ENCODE peak calls at places on chromosome 17, in four cellular contexts. One of them, this sample, is unnamed.

GRCh38 chr17:45895304-45895968 is 1.1 kb downstream of the MAPT start:
- DNase-seq in H9: peak
- DNase-seq in mesothelial cell of epicardium: no peak
- DNase-seq in CD8-positive, alpha-beta T cell: no peak
- DNase-seq in this sample: peak

GRCh38 chr17:78263063-78263735 is 31.8 kb downstream of the TMEM235 start:
- DNase-seq in CD8-positive, alpha-beta T cell: no peak
- DNase-seq in mesothelial cell of epicardium: no peak
- DNase-seq in H9: peak
- DNase-seq in this sample: no peak

GRCh38 chr17:79947351-79948031 is 88.2 kb downstream of the TBC1D16 start:
- DNase-seq in CD8-positive, alpha-beta T cell: no peak
- DNase-seq in H9: peak
- DNase-seq in mesothelial cell of epicardium: peak
- DNase-seq in this sample: no peak

GRCh38 chr17:38702900-38703741 is 2.0 kb upstream of the MLLT6 start:
- DNase-seq in mesothelial cell of epicardium: no peak
- DNase-seq in H9: peak
- DNase-seq in CD8-positive, alpha-beta T cell: peak
- DNase-seq in this sample: peak

GRCh38 chr17:40540448-40540847 is 24.8 kb downstream of the CCR7 start:
- DNase-seq in mesothelial cell of epicardium: no peak
- DNase-seq in CD8-positive, alpha-beta T cell: peak
- DNase-seq in H9: no peak
- DNase-seq in this sample: no peak

GRCh38 chr17:44623070-44623725 is 33.1 kb upstream of the MEIOC start:
- DNase-seq in H9: no peak
- DNase-seq in CD8-positive, alpha-beta T cell: no peak
- DNase-seq in mesothelial cell of epicardium: no peak
- DNase-seq in this sample: no peak

GRCh38 chr17:54969658-54970572 is 1.4 kb downstream of the STXBP4 start:
- DNase-seq in mesothelial cell of epicardium: no peak
- DNase-seq in CD8-positive, alpha-beta T cell: no peak
- DNase-seq in H9: no peak
- DNase-seq in this sample: no peak

GRCh38 chr17:1992541-1992940 is 32.6 kb downstream of the RTN4RL1 start:
- DNase-seq in CD8-positive, alpha-beta T cell: no peak
- DNase-seq in mesothelial cell of epicardium: no peak
- DNase-seq in H9: no peak
- DNase-seq in this sample: no peak

GRCh38 chr17:37828313-37829124 is 83.7 kb upstream of the HNF1B start:
- DNase-seq in H9: no peak
- DNase-seq in CD8-positive, alpha-beta T cell: no peak
- DNase-seq in mesothelial cell of epicardium: no peak
- DNase-seq in this sample: no peak

GRCh38 chr17:32569171-32570080 is 82.6 kb downstream of the CDK5R1 start:
- DNase-seq in mesothelial cell of epicardium: no peak
- DNase-seq in CD8-positive, alpha-beta T cell: no peak
- DNase-seq in H9: no peak
- DNase-seq in this sample: no peak

GRCh38 chr17:48970224-48970623 is 1.8 kb upstream of the GIP start:
- DNase-seq in H9: no peak
- DNase-seq in CD8-positive, alpha-beta T cell: no peak
- DNase-seq in mesothelial cell of epicardium: peak
- DNase-seq in this sample: no peak

GRCh38 chr17:50361561-50362480 is 11.2 kb downstream of the MRPL27 start:
- DNase-seq in H9: peak
- DNase-seq in mesothelial cell of epicardium: no peak
- DNase-seq in CD8-positive, alpha-beta T cell: peak
- DNase-seq in this sample: peak

GRCh38 chr17:7673239-7673638 is 14.1 kb downstream of the TP53 start:
- DNase-seq in CD8-positive, alpha-beta T cell: no peak
- DNase-seq in H9: peak
- DNase-seq in mesothelial cell of epicardium: no peak
- DNase-seq in this sample: peak

GRCh38 chr17:35590249-35590824 is 3.2 kb downstream of the AP2B1 start:
- DNase-seq in CD8-positive, alpha-beta T cell: no peak
- DNase-seq in mesothelial cell of epicardium: no peak
- DNase-seq in H9: no peak
- DNase-seq in this sample: no peak

GRCh38 chr17:9414471-9414870 is 161.1 kb downstream of the STX8 start:
- DNase-seq in CD8-positive, alpha-beta T cell: no peak
- DNase-seq in H9: no peak
- DNase-seq in mesothelial cell of epicardium: no peak
- DNase-seq in this sample: no peak

GRCh38 chr17:73196500-73196899 is 3.6 kb downstream of the COG1 start:
- DNase-seq in H9: peak
- DNase-seq in mesothelial cell of epicardium: no peak
- DNase-seq in CD8-positive, alpha-beta T cell: no peak
- DNase-seq in this sample: no peak

GRCh38 chr17:79818026-79818758 is 21.0 kb downstream of the CBX4 start:
- DNase-seq in H9: no peak
- DNase-seq in mesothelial cell of epicardium: no peak
- DNase-seq in CD8-positive, alpha-beta T cell: no peak
- DNase-seq in this sample: no peak

GRCh38 chr17:28494445-28495188 is 11.5 kb upstream of the FOXN1 start:
- DNase-seq in H9: peak
- DNase-seq in CD8-positive, alpha-beta T cell: peak
- DNase-seq in mesothelial cell of epicardium: peak
- DNase-seq in this sample: peak
- TF ChIP-seq CTCF in H9: peak
- TF ChIP-seq CTCF in CD8-positive, alpha-beta T cell: peak
- TF ChIP-seq CTCF in mesothelial cell of epicardium: peak
- TF ChIP-seq CTCF in this sample: peak

GRCh38 chr17:41619162-41619933 is 5.0 kb downstream of the KRT17 start:
- DNase-seq in H9: no peak
- DNase-seq in CD8-positive, alpha-beta T cell: no peak
- DNase-seq in mesothelial cell of epicardium: no peak
- DNase-seq in this sample: no peak

GRCh38 chr17:41618341-41619161 is 5.8 kb downstream of the KRT17 start:
- DNase-seq in H9: no peak
- DNase-seq in mesothelial cell of epicardium: no peak
- DNase-seq in CD8-positive, alpha-beta T cell: no peak
- DNase-seq in this sample: no peak

GRCh38 chr17:41621916-41622315 is 2.5 kb downstream of the KRT17 start:
- DNase-seq in H9: no peak
- DNase-seq in CD8-positive, alpha-beta T cell: no peak
- DNase-seq in mesothelial cell of epicardium: no peak
- DNase-seq in this sample: no peak

GRCh38 chr17:41617698-41618097 is 5.1 kb upstream of the KRT16 start:
- DNase-seq in mesothelial cell of epicardium: no peak
- DNase-seq in CD8-positive, alpha-beta T cell: no peak
- DNase-seq in H9: no peak
- DNase-seq in this sample: no peak

DNA sequence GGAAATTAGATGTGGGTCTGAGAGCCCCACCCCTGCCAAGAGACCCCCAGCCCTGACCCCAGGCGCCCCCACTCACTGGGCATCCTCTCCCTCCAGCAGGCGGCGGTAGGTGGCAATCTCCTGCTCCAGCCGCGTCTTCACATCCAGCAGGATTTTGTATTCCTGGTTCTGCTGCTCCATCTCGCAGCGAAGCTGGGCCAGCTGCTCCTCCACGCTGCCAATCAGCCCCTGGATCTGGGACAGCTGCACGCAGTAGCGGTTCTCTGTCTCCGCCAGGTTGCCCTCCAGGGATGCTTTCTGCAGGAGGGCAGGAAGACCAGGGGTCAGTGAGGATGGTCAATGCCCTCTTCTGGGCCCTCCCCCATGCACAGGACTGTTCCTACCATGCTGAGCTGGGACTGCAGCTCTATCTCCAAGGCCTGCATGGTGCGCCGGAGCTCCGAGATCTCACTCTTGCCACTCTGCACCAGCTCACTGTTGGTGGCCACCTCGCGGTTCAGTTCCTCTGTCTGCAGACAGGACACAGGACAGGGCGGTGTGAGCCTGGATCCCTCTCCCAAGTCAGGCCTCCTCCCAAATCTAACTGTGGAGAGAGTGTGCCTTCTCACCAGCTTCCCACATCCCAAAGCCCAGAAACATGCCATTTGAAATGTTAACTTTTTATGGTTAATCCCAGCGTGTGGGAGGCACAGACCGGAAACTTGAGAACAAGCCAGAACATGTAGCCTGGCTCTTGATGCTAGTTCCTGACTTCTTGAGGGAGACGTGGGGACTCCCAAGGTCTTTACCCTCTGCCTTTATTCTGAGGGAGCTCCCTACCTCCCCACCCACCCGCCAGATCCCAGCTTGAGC is 3.6 kb downstream of the KRT17 start:
- DNase-seq in H9: no peak
- DNase-seq in CD8-positive, alpha-beta T cell: no peak
- DNase-seq in mesothelial cell of epicardium: no peak
- DNase-seq in this sample: no peak
- TF ChIP-seq CTCF in H9: peak
- TF ChIP-seq CTCF in CD8-positive, alpha-beta T cell: no peak
- TF ChIP-seq CTCF in mesothelial cell of epicardium: no peak
- TF ChIP-seq CTCF in this sample: no peak

GRCh38 chr17:61408151-61409041 is 8.8 kb downstream of the TBX2 start:
- DNase-seq in mesothelial cell of epicardium: no peak
- DNase-seq in H9: peak
- DNase-seq in CD8-positive, alpha-beta T cell: no peak
- DNase-seq in this sample: no peak

GRCh38 chr17:61410555-61411089 is 11.0 kb downstream of the TBX2 start:
- DNase-seq in H9: peak
- DNase-seq in CD8-positive, alpha-beta T cell: peak
- DNase-seq in mesothelial cell of epicardium: peak
- DNase-seq in this sample: peak

GRCh38 chr17:61411114-61411943 is 11.7 kb downstream of the TBX2 start:
- DNase-seq in H9: peak
- DNase-seq in CD8-positive, alpha-beta T cell: peak
- DNase-seq in mesothelial cell of epicardium: peak
- DNase-seq in this sample: peak

GRCh38 chr17:61410100-61410551 is 10.5 kb downstream of the TBX2 start:
- DNase-seq in CD8-positive, alpha-beta T cell: no peak
- DNase-seq in H9: peak
- DNase-seq in mesothelial cell of epicardium: no peak
- DNase-seq in this sample: no peak

GRCh38 chr17:61409301-61410099 is 9.9 kb downstream of the TBX2 start:
- DNase-seq in mesothelial cell of epicardium: no peak
- DNase-seq in H9: peak
- DNase-seq in CD8-positive, alpha-beta T cell: peak
- DNase-seq in this sample: no peak
- TF ChIP-seq CTCF in mesothelial cell of epicardium: peak
- TF ChIP-seq CTCF in H9: peak
- TF ChIP-seq CTCF in CD8-positive, alpha-beta T cell: no peak
- TF ChIP-seq CTCF in this sample: peak

DNA sequence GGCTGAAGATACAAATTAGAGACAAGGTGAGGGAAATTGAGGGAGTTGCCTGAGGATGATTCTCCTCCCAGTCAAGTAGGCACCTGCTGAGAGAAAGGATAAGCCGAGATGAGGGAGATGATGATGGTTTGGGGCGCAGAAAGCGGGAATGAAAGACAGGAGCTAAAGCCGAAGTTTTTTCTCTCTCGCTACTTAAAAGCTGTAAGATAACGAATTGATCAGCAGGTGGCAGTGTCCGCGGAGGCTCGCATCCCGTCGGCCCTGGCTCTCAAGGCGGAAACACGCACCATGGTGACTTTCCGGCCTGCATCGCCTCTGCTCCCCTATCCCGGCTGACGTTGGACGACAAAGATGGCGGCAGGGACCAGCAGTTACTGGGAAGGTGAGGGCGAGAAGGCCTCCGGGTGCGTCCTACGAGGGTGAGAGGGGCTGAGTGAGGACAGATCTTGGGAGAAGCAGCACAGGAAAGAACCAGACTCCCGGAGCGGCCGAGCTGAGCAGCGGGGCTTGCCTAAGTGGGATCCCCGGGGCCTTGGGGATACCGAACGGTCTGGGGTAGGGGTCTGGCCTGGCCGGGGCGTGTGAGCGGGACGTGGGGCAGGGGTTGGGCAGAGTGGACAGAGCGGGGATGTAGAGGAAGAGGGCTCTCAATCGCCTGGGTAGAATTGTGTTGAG is at the start of gene GOSR1:
- DNase-seq in CD8-positive, alpha-beta T cell: peak
- DNase-seq in mesothelial cell of epicardium: peak
- DNase-seq in H9: peak
- DNase-seq in this sample: peak
- TF ChIP-seq CTCF in CD8-positive, alpha-beta T cell: peak
- TF ChIP-seq CTCF in mesothelial cell of epicardium: peak
- TF ChIP-seq CTCF in H9: peak
- TF ChIP-seq CTCF in this sample: peak

GRCh38 chr17:58960068-58960467 is 146.6 kb downstream of the TRIM37 start:
- DNase-seq in H9: no peak
- DNase-seq in CD8-positive, alpha-beta T cell: no peak
- DNase-seq in mesothelial cell of epicardium: no peak
- DNase-seq in this sample: no peak
- TF ChIP-seq CTCF in H9: peak
- TF ChIP-seq CTCF in CD8-positive, alpha-beta T cell: no peak
- TF ChIP-seq CTCF in mesothelial cell of epicardium: no peak
- TF ChIP-seq CTCF in this sample: no peak

DNA sequence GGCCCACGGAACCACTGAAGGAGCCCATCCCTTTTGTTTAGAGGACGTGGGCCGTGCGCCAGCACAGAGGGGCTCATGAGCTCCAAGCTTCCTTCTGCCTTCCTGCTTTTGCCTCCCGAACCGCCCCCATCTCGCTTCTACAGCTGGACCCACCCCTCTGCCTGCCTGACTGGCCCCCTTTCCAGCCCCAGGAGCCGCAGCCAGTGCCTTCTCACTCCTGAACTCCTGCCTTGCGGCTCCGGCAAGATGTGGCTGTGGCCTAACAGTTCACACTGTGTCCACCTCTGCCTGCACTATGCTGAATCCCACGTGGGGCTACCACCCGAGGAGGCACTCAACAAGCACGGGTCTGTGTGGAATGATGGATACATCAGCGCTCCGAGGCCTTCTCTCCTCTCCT is 31.9 kb upstream of the RASD1 start:
- DNase-seq in CD8-positive, alpha-beta T cell: no peak
- DNase-seq in H9: no peak
- DNase-seq in mesothelial cell of epicardium: no peak
- DNase-seq in this sample: no peak
- TF ChIP-seq CTCF in CD8-positive, alpha-beta T cell: no peak
- TF ChIP-seq CTCF in H9: no peak
- TF ChIP-seq CTCF in mesothelial cell of epicardium: no peak
- TF ChIP-seq CTCF in this sample: no peak

DNA sequence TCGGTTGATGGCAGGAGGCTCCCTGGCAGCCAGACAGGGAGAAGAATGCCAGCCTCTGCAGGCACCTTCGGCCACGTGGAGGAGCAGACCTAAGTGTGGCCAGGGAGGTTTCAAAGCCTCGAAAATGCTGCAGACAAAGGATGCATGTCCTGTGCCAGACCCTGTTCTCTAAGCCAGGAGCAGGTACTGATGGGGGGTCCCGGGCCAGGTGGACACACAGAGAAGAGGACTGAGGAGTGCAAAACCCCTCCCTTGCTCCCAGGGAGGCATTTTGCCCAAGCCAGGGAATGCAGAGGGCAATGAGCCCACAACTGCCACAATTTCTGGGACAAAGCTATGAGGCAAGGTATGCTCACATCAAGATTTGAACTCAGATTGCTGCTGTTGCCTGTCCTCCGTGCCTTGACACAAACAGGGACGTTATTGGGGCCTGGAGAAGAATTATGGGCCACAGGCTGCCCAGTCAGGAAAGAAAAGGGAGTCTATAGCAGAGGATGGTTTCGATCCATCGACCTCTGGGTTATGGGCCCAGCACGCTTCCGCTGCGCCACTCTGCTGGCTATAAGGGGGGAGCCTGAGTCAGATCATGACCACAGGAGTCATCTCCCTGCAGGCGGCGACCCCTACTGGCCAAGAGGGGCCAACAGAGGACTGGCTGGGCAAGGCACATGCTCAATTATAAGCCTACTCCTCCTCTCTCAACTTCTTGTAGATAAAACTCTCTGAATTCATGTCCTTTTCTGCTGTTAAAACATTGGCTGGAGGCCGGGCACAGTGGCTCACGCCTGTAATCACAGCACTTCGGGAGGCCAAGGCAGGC is 25.1 kb upstream of the FOXK2 start:
- DNase-seq in H9: peak
- DNase-seq in CD8-positive, alpha-beta T cell: peak
- DNase-seq in mesothelial cell of epicardium: peak
- DNase-seq in this sample: peak
- TF ChIP-seq CTCF in H9: peak
- TF ChIP-seq CTCF in CD8-positive, alpha-beta T cell: peak
- TF ChIP-seq CTCF in mesothelial cell of epicardium: peak
- TF ChIP-seq CTCF in this sample: peak